ENCODE peak calls at places on chromosomes 2 and 18, in four cellular contexts. K, P, T and G are unnamed samples.
A peak's percentile ranks its signal among the peaks of the same experiment; 100 is the strongest.

GRCh38 chr2:189821953-189822748 is 37.9 kb downstream of the PMS1 start:
- DNase-seq in K (no peak), P (peak; percentile 77), T (no peak), G (no peak)

GRCh38 chr2:38438536-38439225 is 61.6 kb upstream of the ATL2 start:
- DNase-seq in K (no peak), P (no peak), T (no peak), G (no peak)

GRCh38 chr2:109470121-109470921 is 143.4 kb downstream of the SEPTIN10 start:
- DNase-seq in K (no peak), P (peak; percentile 89), T (no peak), G (no peak)

GRCh38 chr2:12074126-12074883 is 327.9 kb downstream of the LPIN1 start:
- DNase-seq in K (peak; percentile 15), P (no peak), T (no peak), G (no peak)

GRCh38 chr2:69149631-69150215 is 136.7 kb downstream of the ANTXR1 start:
- DNase-seq in K (peak; percentile 23), P (peak; percentile 94), T (peak; percentile 84), G (no peak)

GRCh38 chr18:36186461-36187137 is 698 bp upstream of the MOCOS start:
- DNase-seq in K (no peak), P (peak; percentile 40), T (no peak), G (no peak)

GRCh38 chr2:240817496-240818292 is 2.3 kb downstream of the KIF1A start:
- DNase-seq in K (no peak), P (no peak), T (peak; percentile 45), G (no peak)

GRCh38 chr2:26033270-26033768 is 565 bp upstream of the RAB10 start:
- DNase-seq in K (peak; percentile 89), P (peak; percentile 87), T (no peak), G (no peak)

GRCh38 chr2:64963719-64964118 is 25.5 kb upstream of the SLC1A4 start:
- DNase-seq in K (no peak), P (no peak), T (no peak), G (no peak)

GRCh38 chr2:133063792-133064191 is 393.8 kb upstream of the LYPD1 start:
- DNase-seq in K (peak; percentile 75), P (peak; percentile 43), T (no peak), G (no peak)

GRCh38 chr18:76459312-76459686 is 35.7 kb downstream of the ZNF516 start:
- DNase-seq in K (no peak), P (no peak), T (peak; percentile 64), G (no peak)

GRCh38 chr2:100699131-100699530 is 120.8 kb upstream of the NPAS2 start:
- DNase-seq in K (no peak), P (no peak), T (no peak), G (no peak)
- H3K9me3 ChIP-seq in K (peaks cover 4% of the 10 kb centered on the region), P (no peaks in the 10 kb centered on the region), T (peaks cover 8% of the 10 kb centered on the region), G (no peaks in the 10 kb centered on the region)

DNA sequence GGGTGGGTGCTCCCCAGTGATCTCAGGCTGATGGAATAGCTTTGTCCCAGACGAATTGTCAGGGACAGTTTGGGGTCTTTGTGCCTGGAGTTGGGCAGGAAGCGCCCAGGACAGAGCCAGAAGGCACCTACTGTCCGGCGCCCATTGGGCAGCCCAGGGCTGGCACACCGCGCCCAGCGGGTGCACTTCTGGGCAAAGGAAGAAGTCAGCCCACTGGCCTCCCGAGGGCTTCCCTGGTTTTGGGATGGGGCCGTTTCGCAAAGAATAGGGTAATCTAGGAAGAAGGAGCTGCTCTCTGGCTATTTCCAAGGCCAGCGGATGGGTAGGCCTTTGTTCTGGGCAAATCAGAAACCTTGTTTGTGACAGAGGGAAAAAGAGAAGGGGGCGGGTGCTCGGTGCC is 3.5 kb upstream of the SIX2 start:
- DNase-seq in K (no peak), P (no peak), T (no peak), G (no peak)
- H3K9me3 ChIP-seq in K (peaks cover 2% of the 10 kb centered on the region), P (no peaks in the 10 kb centered on the region), T (no peaks in the 10 kb centered on the region), G (no peaks in the 10 kb centered on the region)

GRCh38 chr2:21535826-21536225 is 412.1 kb downstream of the TDRD15 start:
- DNase-seq in K (no peak), P (no peak), T (no peak), G (no peak)
- H3K9me3 ChIP-seq in K (peaks cover 7% of the 10 kb centered on the region), P (no peaks in the 10 kb centered on the region), T (no peaks in the 10 kb centered on the region), G (no peaks in the 10 kb centered on the region)

GRCh38 chr2:89819809-89820208 is 1128.3 kb downstream of the RPIA start:
- DNase-seq in K (no peak), P (no peak), T (no peak), G (no peak)

GRCh38 chr2:89820248-89820647 is 1128.8 kb downstream of the RPIA start:
- DNase-seq in K (no peak), P (no peak), T (no peak), G (no peak)

GRCh38 chr2:89821455-89821945 is 1130.0 kb downstream of the RPIA start:
- DNase-seq in K (no peak), P (no peak), T (no peak), G (no peak)

GRCh38 chr2:89823556-89823955 is 1132.1 kb downstream of the RPIA start:
- DNase-seq in K (no peak), P (no peak), T (no peak), G (no peak)

GRCh38 chr2:89818873-89819272 is 1127.4 kb downstream of the RPIA start:
- DNase-seq in K (no peak), P (no peak), T (no peak), G (no peak)
- H3K9me3 ChIP-seq in K (peaks cover 35% of the 10 kb centered on the region), P (peaks cover 72% of the 10 kb centered on the region), T (peaks cover 18% of the 10 kb centered on the region), G (peaks cover 35% of the 10 kb centered on the region)

GRCh38 chr18:79733996-79734770 is 54.6 kb downstream of the CTDP1 start:
- DNase-seq in K (no peak), P (no peak), T (no peak), G (no peak)
- H3K9me3 ChIP-seq in K (peaks cover 35% of the 10 kb centered on the region), P (no peaks in the 10 kb centered on the region), T (no peaks in the 10 kb centered on the region), G (peaks cover 15% of the 10 kb centered on the region)

GRCh38 chr2:217694296-217694695 is 308.5 kb downstream of the TNS1 start:
- DNase-seq in K (no peak), P (no peak), T (no peak), G (no peak)
- H3K9me3 ChIP-seq in K (no peaks in the 10 kb centered on the region), P (no peaks in the 10 kb centered on the region), T (no peaks in the 10 kb centered on the region), G (no peaks in the 10 kb centered on the region)

DNA sequence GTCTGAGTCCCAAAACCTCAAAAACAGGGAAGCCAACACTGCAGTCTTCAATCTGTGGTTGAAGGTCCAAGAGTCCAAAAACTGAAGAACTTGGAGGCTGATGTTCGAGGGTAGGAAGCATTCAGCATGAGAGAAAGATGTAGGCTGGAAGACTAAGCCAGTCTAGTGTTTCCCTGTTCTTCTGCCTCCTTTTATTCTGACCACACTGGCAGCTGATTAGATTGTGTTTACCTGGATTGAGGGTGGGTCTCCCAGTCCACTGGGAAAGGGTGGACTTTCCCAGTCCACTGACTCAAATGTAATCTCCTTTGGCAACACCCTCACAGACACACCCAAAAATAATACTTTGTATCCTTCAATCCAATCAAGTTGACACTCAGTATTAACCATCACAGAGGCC is 27.5 kb upstream of the IL1B start:
- DNase-seq in K (no peak), P (no peak), T (no peak), G (no peak)
- H3K9me3 ChIP-seq in K (peaks cover 8% of the 10 kb centered on the region), P (no peaks in the 10 kb centered on the region), T (no peaks in the 10 kb centered on the region), G (no peaks in the 10 kb centered on the region)

DNA sequence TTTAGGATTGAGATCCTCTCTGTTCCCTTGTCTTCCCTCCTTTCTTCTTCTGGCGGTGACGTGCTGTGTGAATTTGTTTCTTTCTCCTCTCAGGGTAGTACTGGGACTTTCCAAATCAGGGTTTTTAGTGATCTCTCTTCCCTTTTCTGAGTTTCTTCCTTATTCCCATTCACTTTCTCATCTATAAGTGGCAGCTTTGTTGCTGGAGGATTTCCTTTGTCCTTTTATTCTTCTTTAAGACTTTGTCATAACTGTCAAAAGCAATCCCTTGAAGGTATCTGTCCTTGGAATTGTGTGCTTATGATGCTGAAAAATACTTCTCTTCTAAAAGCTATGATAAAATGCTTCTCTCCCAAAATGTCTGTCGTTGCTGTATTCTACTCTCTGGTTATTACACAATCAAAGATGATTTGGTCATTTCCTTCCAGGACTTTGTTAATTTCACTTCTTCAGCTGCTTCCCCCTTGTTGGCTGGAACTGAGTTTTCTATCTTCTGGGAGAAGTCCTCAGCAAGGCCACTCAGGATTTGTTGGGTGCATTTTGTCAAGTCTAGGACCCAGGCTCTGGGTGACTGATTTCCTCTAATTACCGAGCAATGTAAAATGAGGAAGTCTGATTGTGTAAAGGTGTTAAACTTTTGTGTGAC is 4.9 kb upstream of the IL1B start:
- DNase-seq in K (no peak), P (peak; percentile 56), T (no peak), G (no peak)
- H3K9me3 ChIP-seq in K (peaks cover 2% of the 10 kb centered on the region), P (no peaks in the 10 kb centered on the region), T (no peaks in the 10 kb centered on the region), G (no peaks in the 10 kb centered on the region)

DNA sequence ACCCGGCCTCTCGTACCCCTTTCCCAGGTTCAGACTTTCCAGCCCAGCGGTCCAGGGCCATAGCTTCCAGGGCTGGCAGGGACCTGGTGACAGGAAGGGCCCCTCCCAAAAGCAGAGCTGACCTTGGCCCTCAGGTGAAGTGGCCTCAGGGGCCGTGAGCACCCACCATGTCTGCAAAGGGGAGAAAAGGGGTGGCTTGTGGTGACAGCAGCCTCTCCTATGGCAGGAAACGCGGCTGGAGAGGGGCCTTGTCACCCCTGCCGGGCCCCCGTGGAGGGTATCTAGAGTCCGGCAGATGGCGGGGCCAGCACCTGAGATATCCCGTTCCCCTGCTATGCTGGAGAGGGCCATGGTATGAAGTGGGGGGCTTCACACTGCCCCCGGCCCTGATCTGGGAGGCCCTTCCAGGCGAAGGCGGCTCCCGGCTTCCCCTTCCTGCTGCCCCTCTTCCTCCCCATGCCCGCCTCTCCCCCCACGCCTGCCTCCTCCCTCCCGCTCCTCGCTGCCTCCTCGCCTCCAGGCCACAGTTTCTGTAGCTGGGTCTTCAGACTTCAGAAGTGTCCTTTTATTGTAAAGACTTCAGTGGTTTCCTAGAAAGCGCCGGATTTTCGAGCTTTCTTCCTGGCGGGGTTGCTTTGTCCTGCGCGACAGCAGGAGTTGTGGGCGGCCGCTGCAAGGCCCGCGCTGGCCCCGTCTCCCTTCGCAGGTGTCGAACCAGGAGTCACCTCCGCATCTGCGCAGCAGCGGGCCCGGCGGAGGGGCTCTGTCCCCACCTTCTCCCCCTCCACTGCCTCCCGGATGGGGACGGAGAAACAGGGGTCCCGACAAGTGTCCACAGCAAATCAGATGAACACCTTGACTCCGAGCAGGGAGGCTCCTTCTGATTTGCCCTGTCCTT is 240.5 kb upstream of the MYT1L start:
- DNase-seq in K (no peak), P (no peak), T (no peak), G (no peak)
- H3K9me3 ChIP-seq in K (peaks cover 14% of the 10 kb centered on the region), P (no peaks in the 10 kb centered on the region), T (no peaks in the 10 kb centered on the region), G (no peaks in the 10 kb centered on the region)